ENCODE peak calls at places on chromosomes 3 and 15, in six cellular contexts. Z is GM12878, T is HepG2, M is GM12891, Q is H1, C is K562. R is an unnamed sample.

GRCh38 chr15:24784506-24784905 is 108.9 kb downstream of the NPAP1 start:
- DNase-seq in Z (no peak), T (no peak), M (no peak), Q (no peak), C (no peak), R (no peak)

GRCh38 chr15:85316244-85316934 is 64.0 kb upstream of the AKAP13 start:
- DNase-seq in Z (no peak), T (peak; percentile 14), M (no peak), Q (peak; percentile 22), C (no peak), R (no peak)

GRCh38 chr3:12175137-12175593 is 16.5 kb upstream of the TIMP4 start:
- DNase-seq in Z (no peak), T (no peak), M (no peak), Q (no peak), C (no peak), R (no peak)

GRCh38 chr3:45145681-45146614 is at the start of gene CDCP1:
- DNase-seq in Z (no peak), T (no peak), M (no peak), Q (peak; percentile 82), C (peak; percentile 54), R (peak; percentile 21)

GRCh38 chr3:170038434-170039110 is 777 bp downstream of the GPR160 start:
- DNase-seq in Z (no peak), T (no peak), M (peak; percentile 28), Q (peak; percentile 77), C (no peak), R (peak; percentile 29)

GRCh38 chr15:89551502-89551901 is 23.8 kb upstream of the TICRR start:
- DNase-seq in Z (peak; percentile 56), T (no peak), M (no peak), Q (no peak), C (no peak), R (no peak)

GRCh38 chr3:71133874-71134273 is 449.7 kb downstream of the FOXP1 start:
- DNase-seq in Z (no peak), T (no peak), M (no peak), Q (no peak), C (no peak), R (no peak)

GRCh38 chr3:42704136-42704841 is 1.7 kb upstream of the HHATL start:
- DNase-seq in Z (no peak), T (no peak), M (no peak), Q (peak; percentile 42), C (no peak), R (no peak)

GRCh38 chr15:100125627-100126231 is 216.0 kb downstream of the ADAMTS17 start:
- DNase-seq in Z (no peak), T (no peak), M (no peak), Q (no peak), C (no peak), R (no peak)

GRCh38 chr15:82159922-82160321 is 102.6 kb downstream of the EFL1 start:
- DNase-seq in Z (no peak), T (no peak), M (no peak), Q (no peak), C (no peak), R (no peak)

GRCh38 chr15:99566157-99566900 is 545 bp downstream of the MEF2A start:
- DNase-seq in Z (no peak), T (no peak), M (peak; percentile 37), Q (peak; percentile 67), C (peak; percentile 63), R (peak; percentile 23)

GRCh38 chr3:132255041-132255745 is 62.0 kb upstream of the ACP3 start:
- DNase-seq in Z (no peak), T (no peak), M (no peak), Q (no peak), C (no peak), R (no peak)

GRCh38 chr3:188948658-188949400 is 222.9 kb upstream of the TPRG1 start:
- DNase-seq in Z (no peak), T (peak; percentile 48), M (no peak), Q (no peak), C (no peak), R (no peak)

DNA sequence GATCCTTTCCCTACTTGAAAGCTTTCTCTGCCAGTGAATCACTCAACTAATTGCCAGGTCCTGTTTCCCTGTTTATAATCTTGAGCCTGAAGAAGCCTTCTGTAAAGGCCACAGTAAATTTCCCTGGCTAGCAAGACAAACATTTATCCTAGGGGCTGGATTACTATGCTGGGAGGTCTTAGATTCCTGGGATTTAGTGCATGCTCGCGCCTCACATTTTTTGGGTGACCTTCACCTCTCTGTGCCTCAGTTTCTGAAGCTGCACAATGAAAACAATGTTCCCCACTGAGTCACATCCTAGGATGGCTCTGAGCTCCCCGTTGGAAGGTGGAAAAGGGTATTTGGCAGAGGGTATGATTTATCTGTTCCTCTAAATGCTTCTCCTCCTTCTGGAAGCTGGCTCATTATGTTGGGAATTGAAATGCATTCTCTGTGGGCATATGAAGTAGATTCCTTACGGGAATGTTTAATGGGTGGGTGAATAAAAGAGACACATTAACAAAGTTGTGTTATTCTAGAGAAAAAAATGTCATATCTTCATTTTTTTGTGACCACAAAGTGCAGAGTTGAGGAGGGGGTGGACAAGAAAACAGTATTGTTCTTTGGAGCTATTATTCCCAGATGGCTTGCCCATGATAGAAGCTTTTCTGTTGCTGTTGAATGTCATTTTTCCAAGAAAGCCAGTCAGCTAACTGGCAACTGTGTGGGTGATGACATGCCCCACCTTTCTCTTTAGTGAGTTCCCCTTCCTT is 32.4 kb downstream of the LSM3 start:
- DNase-seq in Z (no peak), T (no peak), M (no peak), Q (no peak), C (no peak), R (no peak)
- TF ChIP-seq TAF1 in Z (no peak), T (no peak), M (no peak), Q (no peak), C (no peak), R (no peak)

DNA sequence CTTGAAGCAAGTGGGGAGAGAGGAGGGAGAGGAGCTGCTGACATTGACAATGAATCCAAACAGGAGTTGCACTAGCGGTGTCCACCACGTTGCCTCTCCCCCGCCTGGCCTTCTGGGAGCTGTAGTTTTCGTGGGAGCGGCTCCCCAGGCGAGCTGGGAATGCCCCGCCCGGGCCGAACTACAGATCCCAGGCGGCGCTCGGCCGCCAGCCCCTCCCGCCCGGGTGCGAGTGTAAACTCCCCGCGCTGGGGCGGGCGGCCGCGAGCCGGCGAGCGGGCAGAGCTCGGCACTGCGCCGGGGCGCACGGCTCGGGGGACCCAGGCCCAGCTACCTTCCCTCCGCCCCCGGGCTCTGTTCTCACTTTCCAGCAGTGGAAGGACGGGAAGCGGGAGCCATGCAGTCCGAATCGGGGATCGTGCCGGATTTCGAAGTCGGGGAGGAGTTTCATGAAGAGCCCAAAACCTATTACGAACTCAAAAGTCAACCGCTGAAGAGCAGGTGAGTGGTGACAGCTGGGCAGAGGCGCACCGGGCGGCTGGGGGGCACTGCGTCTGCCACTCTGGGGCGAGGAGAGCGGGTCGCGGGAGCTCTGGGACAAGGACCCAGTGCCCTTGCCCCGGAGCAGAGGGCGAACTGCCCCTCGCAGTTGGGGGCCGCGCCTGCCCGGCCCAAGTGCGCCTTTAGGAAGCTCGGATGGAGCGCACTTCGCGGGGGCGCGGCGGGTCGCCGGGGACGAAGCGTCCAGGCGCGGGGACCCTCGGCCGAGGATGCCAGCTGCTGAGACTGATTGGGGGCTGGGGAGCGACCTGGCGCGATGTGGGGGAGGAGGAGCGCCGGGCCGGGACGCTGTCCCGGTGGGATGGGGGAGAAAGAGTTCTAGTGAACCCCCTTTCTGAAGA is at the start of gene MITF:
- DNase-seq in Z (peak; percentile 26), T (peak; percentile 68), M (peak; percentile 49), Q (peak; percentile 90), C (peak; percentile 87), R (peak; percentile 47)
- TF ChIP-seq POLR2A in Z (no peak), T (no peak), M (no peak), Q (no peak), C (no peak), R (no peak)

GRCh38 chr3:184426691-184427141 is 46.9 kb downstream of the CHRD start:
- DNase-seq in Z (no peak), T (no peak), M (no peak), Q (no peak), C (no peak), R (no peak)
- TF ChIP-seq POLR2AphosphoS5 in Z (no peak), T (no peak), M (no peak), Q (no peak), C (no peak), R (no peak)

GRCh38 chr3:197308591-197308990 is 10.2 kb upstream of the DLG1 start:
- DNase-seq in Z (no peak), T (no peak), M (no peak), Q (no peak), C (no peak), R (no peak)
- TF ChIP-seq TAF1 in Z (no peak), T (no peak), M (no peak), Q (no peak), C (no peak), R (no peak)

DNA sequence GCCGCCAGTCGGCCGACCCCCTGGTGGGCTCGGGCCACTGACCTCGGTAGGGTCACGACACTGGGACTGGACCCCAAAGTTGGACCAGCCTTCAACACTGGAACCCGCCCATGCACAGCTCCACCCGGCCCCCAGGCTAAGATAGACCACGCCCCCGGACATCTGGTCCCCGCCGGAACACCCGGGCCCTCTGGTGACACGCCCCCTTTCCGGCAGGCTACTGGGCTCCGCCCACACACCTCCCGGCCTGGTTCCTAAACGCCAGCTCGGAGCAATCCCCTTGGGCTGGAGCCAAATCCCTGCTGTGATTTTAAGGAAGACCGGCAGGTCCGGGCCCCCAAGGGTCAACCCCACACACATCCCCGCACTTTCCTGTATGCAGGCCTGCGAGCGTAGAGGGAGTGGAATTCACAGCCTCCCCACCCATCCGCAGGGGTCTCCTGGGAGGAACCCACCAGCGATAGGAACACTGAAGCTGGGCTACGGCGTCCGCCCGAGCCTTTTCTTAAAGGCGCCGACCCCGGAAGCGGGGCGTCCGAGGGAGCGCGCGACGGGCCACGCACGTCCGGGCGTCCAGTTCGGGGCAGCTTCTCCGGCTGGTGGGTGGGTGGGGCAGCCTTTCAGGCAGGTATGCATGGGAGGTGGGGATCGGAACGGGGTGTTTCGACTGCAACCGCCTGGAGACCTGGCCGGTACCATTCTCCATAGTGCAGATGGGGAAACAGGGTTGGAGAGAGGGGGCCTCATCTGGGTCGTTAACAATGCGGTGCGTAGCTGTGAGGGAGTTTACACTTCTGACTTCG is at the start of gene HEMK1:
- DNase-seq in Z (peak; percentile 76), T (peak; percentile 85), M (peak; percentile 99), Q (peak; percentile 99), C (peak; percentile 97), R (peak; percentile 99)
- TF ChIP-seq POLR2A in Z (peak; percentile 85), T (no peak), M (peak; percentile 70), Q (no peak), C (peak; percentile 57), R (peak; percentile 70)

DNA sequence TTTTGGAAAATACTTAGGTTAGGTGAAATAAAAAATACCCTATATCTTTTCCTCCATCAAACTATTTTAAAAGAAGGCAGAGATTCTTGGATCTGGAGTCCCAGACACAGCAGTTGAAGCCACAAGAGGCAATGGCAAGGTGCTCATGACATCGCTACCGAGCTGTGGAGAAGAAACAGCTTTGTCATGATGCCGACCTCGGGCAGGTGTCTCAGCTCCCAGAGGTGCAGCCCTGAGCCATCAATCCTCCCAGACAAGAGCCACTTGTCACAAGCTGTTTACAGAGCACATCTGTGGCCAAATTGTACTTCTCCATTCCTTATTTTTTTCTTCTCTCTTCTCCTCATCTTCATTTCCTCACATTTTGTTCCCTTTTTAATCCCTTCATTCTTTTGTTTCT is 50.8 kb downstream of the GPR176 start:
- DNase-seq in Z (no peak), T (no peak), M (no peak), Q (no peak), C (no peak), R (no peak)
- TF ChIP-seq POLR2AphosphoS5 in Z (no peak), T (no peak), M (no peak), Q (no peak), C (no peak), R (no peak)